ENCODE peak calls at places on chromosomes 12 and 14, in five cellular contexts. W is GM12864, Q is Peyer's patch, X is osteocyte, G is AG09319. V is an unnamed sample.

GRCh38 chr12:4441355-4442330 is 4.0 kb downstream of the FGF6 start:
- DNase-seq in W (no peak), Q (no peak), X (peak), G (no peak), V (no peak)

GRCh38 chr12:55699471-55700055 is 8.1 kb downstream of the ITGA7 start:
- DNase-seq in W (no peak), Q (no peak), X (no peak), G (no peak), V (no peak)

GRCh38 chr14:95287176-95287754 is 32.4 kb downstream of the CLMN start:
- DNase-seq in W (no peak), Q (no peak), X (no peak), G (no peak), V (no peak)

GRCh38 chr12:94218244-94218643 is 69.9 kb downstream of the PLXNC1 start:
- DNase-seq in W (no peak), Q (no peak), X (no peak), G (no peak), V (no peak)

GRCh38 chr14:67892466-67893120 is 73.0 kb downstream of the RAD51B start:
- DNase-seq in W (no peak), Q (no peak), X (no peak), G (no peak), V (no peak)

GRCh38 chr12:108101605-108102175 is 27.4 kb upstream of the WSCD2 start:
- DNase-seq in W (no peak), Q (no peak), X (no peak), G (no peak), V (no peak)

GRCh38 chr12:56155256-56155845 is 2.8 kb upstream of the MYL6 start:
- DNase-seq in W (no peak), Q (no peak), X (no peak), G (no peak), V (no peak)

GRCh38 chr14:23120405-23121251 is 1.6 kb upstream of the CEBPE start:
- DNase-seq in W (peak), Q (peak), X (peak), G (peak), V (peak)

GRCh38 chr12:19288603-19289244 is 150.6 kb upstream of the AEBP2 start:
- DNase-seq in W (peak), Q (no peak), X (no peak), G (no peak), V (peak)

DNA sequence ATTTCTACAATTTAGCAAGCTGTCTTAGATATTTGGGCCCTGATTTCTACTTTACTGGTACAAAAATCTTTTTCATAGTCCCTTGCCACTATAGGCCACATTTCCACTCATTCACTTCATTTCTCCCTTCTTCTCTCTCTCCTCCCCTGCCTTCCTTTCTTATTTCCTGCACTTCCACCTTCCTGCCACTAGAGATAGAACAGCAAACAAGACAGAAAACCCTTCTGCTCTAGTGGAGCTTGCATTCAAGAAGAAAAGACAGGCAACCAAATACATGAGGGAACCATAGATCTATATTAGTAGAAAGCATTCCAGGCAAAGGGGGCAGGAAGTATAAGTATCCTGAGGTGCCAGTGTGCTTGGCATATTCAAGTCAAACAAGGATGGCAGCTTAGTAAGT is 623.5 kb downstream of the FLRT2 start:
- DNase-seq in W (no peak), Q (no peak), X (no peak), G (no peak), V (no peak)
- TF ChIP-seq CTCF in W (peak), Q (no peak), X (peak), G (no peak), V (peak)

DNA sequence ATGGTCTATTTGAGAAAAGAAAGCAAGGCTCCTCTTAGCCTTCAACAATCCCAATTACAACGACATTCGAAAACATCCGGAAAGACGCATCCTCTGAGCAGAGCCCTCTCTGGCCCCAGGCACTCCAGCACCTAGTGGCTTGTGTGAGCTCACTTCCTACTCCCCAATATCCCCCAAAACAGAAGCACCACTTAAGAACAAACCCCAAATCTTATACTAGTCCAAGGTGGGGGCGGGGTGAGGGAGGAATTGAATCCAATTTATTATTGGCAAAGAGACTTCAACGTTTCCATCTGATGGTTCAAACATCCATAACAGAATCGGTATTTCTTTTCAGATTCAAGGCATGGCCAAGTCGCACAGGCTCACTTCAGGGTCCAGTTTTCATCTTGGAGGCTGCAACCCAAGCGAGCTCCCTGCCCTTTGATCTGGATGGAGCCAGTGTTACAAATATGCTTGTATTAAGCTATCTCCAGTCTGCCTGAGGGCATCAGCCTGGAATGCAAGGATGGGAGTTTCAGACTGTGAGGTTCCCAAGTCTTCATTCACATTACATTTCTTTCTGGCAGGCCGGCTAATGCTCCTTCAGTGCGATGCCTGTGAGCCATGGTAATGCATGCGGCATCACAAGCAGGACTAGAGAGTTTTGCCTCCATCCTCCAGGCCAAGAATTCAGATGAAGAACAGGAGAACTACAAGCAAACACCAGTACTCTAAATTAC is 132.5 kb upstream of the FOXN3 start:
- DNase-seq in W (no peak), Q (no peak), X (no peak), G (no peak), V (no peak)
- TF ChIP-seq CTCF in W (no peak), Q (no peak), X (no peak), G (no peak), V (no peak)

DNA sequence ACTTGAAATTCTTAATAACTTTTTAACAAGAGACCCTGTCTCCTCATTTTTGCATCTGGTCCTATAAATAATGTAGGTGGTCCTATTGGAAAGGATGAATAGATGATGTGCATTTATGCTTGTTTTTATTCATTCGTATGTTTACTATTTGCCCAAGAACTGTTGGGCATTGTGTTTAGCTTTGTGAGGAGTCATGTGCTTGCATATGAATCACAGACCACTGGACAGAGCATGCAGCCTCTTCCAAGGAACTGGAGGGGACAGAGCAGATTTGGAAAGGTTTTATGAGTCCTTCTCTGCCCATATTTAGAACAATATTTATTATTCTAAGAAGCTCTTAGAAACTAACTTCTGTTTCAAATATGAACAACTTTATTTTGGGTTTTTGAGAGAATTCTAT is 414.0 kb downstream of the SOX5 start:
- DNase-seq in W (no peak), Q (no peak), X (no peak), G (no peak), V (no peak)
- TF ChIP-seq CTCF in W (no peak), Q (no peak), X (no peak), G (no peak), V (no peak)

GRCh38 chr14:33435911-33436310 is 497.2 kb downstream of the NPAS3 start:
- DNase-seq in W (no peak), Q (no peak), X (no peak), G (no peak), V (no peak)

GRCh38 chr14:33430414-33430813 is 491.7 kb downstream of the NPAS3 start:
- DNase-seq in W (no peak), Q (no peak), X (no peak), G (no peak), V (no peak)

DNA sequence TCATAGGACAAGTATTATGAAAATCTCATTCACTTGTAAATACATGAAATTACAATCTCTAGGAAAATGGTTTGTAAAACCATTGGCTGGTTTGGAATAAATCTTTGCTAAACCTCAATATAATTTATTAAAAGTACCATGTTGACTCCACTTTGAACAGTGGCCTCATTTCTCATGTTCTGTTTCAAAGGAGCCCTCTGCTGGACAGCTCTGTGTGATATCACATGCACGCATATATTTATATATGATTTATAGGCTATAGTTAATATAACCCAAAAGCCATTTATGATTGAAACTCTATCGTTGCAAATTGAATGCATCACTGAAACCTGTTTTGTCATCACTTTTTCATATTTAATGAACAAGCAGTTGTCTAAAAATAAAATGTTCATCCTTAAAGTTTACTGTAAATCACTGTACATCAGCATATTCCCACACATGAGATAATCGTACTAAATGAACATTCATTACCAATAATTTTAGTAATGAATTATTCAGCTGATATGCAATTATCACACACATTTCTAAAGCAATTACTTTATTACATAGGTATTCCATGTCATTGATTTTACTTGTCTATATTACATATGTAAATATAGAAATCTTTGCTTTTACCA is 493.8 kb downstream of the NPAS3 start:
- DNase-seq in W (no peak), Q (no peak), X (no peak), G (peak), V (no peak)
- TF ChIP-seq CTCF in W (peak), Q (peak), X (peak), G (peak), V (peak)

DNA sequence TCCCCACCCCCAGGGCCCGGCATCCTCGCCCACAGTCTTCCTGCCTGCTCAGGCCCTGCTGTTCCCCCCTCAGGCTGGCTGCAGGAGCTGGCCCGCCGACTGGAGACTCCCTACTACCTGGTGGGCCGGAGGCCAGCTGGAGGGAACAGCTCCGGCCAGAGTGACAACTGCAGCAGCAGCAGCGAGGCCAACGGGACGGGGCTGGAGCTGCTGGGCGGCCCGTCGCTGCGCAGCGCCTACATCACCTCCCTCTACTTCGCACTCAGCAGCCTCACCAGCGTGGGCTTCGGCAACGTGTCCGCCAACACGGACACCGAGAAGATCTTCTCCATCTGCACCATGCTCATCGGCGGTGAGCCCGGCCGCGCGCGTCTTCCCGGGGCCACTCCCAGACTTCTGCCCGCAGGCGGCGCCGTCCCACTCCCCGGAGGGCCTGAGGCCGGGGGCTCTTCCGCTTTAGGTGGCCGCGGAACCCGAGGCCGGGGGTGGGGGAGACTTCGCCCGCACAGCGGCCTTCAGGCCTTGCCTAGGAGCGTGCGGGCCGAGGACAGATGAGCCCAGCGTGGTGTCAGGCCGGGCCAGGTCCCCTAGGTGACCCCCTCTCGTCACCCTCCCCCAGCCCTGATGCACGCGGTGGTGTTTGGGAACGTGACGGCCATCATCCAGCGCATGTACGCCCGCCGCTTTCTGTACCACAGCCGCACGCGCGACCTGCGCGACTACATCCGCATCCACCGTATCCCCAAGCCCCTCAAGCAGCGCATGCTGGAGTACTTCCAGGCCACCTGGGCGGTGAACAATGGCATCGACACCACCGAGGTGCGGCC is 10.2 kb downstream of the KCNH3 start:
- DNase-seq in W (no peak), Q (peak), X (no peak), G (no peak), V (peak)
- TF ChIP-seq CTCF in W (peak), Q (no peak), X (no peak), G (peak), V (peak)

GRCh38 chr12:123748661-123749060 is 13.4 kb upstream of the DNAH10 start:
- DNase-seq in W (no peak), Q (no peak), X (no peak), G (no peak), V (no peak)
- TF ChIP-seq CTCF in W (no peak), Q (no peak), X (no peak), G (no peak), V (no peak)

DNA sequence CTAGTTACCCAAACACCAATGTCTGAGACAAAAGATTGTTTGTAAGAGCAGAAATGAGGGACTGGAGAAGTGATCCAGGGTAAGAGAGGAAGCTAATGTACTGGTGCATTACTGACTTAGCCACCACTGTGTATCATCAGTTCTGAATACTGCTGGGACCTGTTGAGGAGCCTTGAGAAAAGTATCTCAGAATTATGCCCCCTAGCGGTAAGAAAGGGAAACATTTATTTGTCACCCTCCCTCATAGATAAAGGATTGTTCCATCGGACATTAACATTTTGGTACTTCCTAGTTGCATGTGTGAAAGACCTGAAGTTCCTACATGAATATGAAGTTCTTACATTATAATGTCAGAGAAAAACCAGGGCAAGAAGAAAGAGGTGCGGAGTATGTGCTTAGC is 612.5 kb downstream of the FSCB start:
- DNase-seq in W (peak), Q (no peak), X (no peak), G (no peak), V (no peak)
- TF ChIP-seq CTCF in W (peak), Q (peak), X (peak), G (peak), V (peak)